ENCODE peak calls at places on chromosome 11, in four cellular contexts. G, O, R and T are unnamed samples.

GRCh38 chr11:30585892-30586250 is 282 bp downstream of the MPPED2 start:
- DNase-seq in G (peak), O (no peak), R (no peak), T (no peak)

GRCh38 chr11:122025757-122026156 is 90.3 kb downstream of the BLID start:
- DNase-seq in G (no peak), O (no peak), R (no peak), T (no peak)

GRCh38 chr11:69918938-69919650 is 99.9 kb upstream of the FGF3 start:
- DNase-seq in G (peak), O (no peak), R (peak), T (peak)

GRCh38 chr11:124108158-124108557 is 7.1 kb upstream of the VWA5A start:
- DNase-seq in G (no peak), O (no peak), R (no peak), T (peak)

GRCh38 chr11:24575392-24575791 is 78.5 kb downstream of the LUZP2 start:
- DNase-seq in G (no peak), O (no peak), R (no peak), T (peak)

GRCh38 chr11:45253640-45254039 is 32.5 kb downstream of the SYT13 start:
- DNase-seq in G (no peak), O (no peak), R (no peak), T (no peak)

GRCh38 chr11:75437966-75438659 is 5.1 kb upstream of the KLHL35 start:
- DNase-seq in G (no peak), O (no peak), R (peak), T (no peak)

GRCh38 chr11:73649206-73649605 is 2.8 kb downstream of the PLEKHB1 start:
- DNase-seq in G (no peak), O (no peak), R (no peak), T (no peak)

GRCh38 chr11:3077174-3077839 is 20.1 kb upstream of the CARS1 start:
- DNase-seq in G (no peak), O (no peak), R (no peak), T (no peak)

GRCh38 chr11:17877886-17878285 is 135.0 kb downstream of the SERGEF start:
- DNase-seq in G (no peak), O (no peak), R (no peak), T (no peak)

GRCh38 chr11:11022126-11022730 is 164.4 kb upstream of the ZBED5 start:
- DNase-seq in G (no peak), O (no peak), R (peak), T (peak)

GRCh38 chr11:124499711-124500110 is 43.7 kb downstream of the OR8B12 start:
- DNase-seq in G (no peak), O (no peak), R (no peak), T (no peak)

GRCh38 chr11:35723493-35724284 is 61.1 kb downstream of the TRIM44 start:
- DNase-seq in G (no peak), O (no peak), R (no peak), T (peak)

GRCh38 chr11:4072668-4073285 is 21.8 kb upstream of the RRM1 start:
- DNase-seq in G (peak), O (no peak), R (peak), T (peak)

GRCh38 chr11:84247931-84248330 is 961.8 kb upstream of the CCDC90B start:
- DNase-seq in G (peak), O (no peak), R (no peak), T (peak)

GRCh38 chr11:108223449-108224149 is 732 bp downstream of the ATM start:
- DNase-seq in G (no peak), O (no peak), R (peak), T (peak)

GRCh38 chr11:72629266-72629665 is 45.0 kb downstream of the PDE2A start:
- DNase-seq in G (no peak), O (no peak), R (peak), T (no peak)

GRCh38 chr11:106391771-106392412 is 314.4 kb downstream of the AASDHPPT start:
- DNase-seq in G (no peak), O (no peak), R (peak), T (peak)

GRCh38 chr11:44693654-44694119 is 33.1 kb upstream of the TSPAN18 start:
- DNase-seq in G (no peak), O (no peak), R (no peak), T (no peak)

GRCh38 chr11:128420943-128421342 is 166.4 kb downstream of the ETS1 start:
- DNase-seq in G (no peak), O (no peak), R (peak), T (peak)

GRCh38 chr11:65718964-65719492 is 1.6 kb downstream of the RNASEH2C start:
- DNase-seq in G (peak), O (no peak), R (peak), T (peak)

GRCh38 chr11:65718531-65718930 is 2.1 kb downstream of the RNASEH2C start:
- DNase-seq in G (no peak), O (no peak), R (no peak), T (no peak)

GRCh38 chr11:65720237-65720934 is at the start of gene RNASEH2C:
- DNase-seq in G (peak), O (no peak), R (peak), T (peak)

GRCh38 chr11:65717906-65718305 is 2.7 kb downstream of the RNASEH2C start:
- DNase-seq in G (no peak), O (no peak), R (no peak), T (no peak)

GRCh38 chr11:65719887-65720236 is 736 bp downstream of the RNASEH2C start:
- DNase-seq in G (no peak), O (no peak), R (peak), T (peak)
- TF ChIP-seq CTCF in G (no peak), O (no peak), R (peak), T (peak)

DNA sequence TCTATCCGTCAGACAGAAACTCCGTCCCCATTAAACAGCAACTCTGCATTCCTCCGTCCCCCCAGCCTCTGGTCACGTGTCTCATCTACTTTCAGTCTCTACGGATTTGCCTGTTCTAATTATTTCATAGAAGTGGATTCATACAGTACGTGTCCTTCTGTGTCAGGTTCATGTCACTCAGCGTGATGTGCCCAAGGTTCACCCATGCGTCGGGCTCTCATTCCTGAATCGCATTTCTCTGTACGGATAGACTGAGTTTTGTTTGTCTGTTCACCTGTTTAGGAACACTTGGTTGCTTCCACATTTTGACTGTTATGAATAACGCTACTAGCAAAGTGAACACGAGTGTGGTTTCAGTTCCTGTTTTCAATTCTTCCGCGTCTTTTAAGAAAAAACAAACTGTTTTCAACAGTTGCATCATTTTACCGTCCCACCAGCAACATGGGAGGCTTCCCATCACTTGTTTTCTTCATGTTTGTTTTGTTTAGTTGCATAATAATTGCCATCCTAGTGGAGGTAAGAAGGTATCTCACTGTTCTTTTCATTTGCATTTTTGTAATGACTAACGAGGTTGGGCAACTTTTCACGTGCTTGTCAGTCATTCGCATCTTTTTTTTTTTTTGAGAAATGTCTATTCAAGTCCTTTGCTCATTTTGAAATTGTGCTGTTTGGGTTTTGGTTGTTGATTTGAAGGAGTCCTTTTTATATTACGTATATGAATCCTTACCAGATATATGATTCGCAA is 8.9 kb upstream of the NLRP6 start:
- DNase-seq in G (no peak), O (no peak), R (peak), T (peak)
- H3K4me3 ChIP-seq in G (peak), O (peak), R (peak), T (peak)

GRCh38 chr11:46445887-46446286 is 54.3 kb upstream of the CHRM4 start:
- DNase-seq in G (no peak), O (no peak), R (no peak), T (no peak)

GRCh38 chr11:46447544-46447943 is 56.0 kb upstream of the CHRM4 start:
- DNase-seq in G (no peak), O (no peak), R (no peak), T (no peak)

GRCh38 chr11:46444305-46444704 is 52.7 kb upstream of the CHRM4 start:
- DNase-seq in G (no peak), O (no peak), R (peak), T (no peak)

GRCh38 chr11:46445192-46445591 is 53.6 kb upstream of the CHRM4 start:
- DNase-seq in G (no peak), O (no peak), R (no peak), T (no peak)

DNA sequence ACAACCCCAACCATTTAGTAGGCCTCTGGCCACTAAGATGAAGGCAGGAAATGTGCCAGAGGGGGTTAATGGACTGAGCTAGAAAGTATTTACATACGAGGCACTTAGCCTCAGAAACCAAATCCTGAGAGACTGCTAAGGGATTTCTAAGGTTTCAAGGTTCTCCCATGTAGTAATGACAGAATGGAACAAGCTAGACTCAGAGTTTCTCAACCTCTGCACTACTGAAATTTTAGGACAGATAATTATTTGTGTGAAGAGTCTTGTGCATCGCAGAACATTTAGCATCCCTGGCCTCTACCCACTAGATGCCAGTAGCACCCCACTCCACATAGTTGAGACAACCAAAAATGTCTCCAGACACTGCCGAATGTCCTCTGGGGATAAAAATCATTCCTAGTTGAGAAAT is 54.8 kb upstream of the CHRM4 start:
- DNase-seq in G (no peak), O (no peak), R (peak), T (peak)
- TF ChIP-seq CTCF in G (peak), O (no peak), R (peak), T (peak)

GRCh38 chr11:31958086-31958735 is 132.7 kb upstream of the RCN1 start:
- DNase-seq in G (peak), O (no peak), R (peak), T (peak)
- H3K4me3 ChIP-seq in G (no peak), O (no peak), R (no peak), T (no peak)